ENCODE peak calls at places on chromosome 3, in nine cellular contexts. One of them, this sample, is unnamed.

GRCh38 chr3:177287231-177287630 is 89.9 kb upstream of the TBL1XR1 start:
- DNase-seq in heart right ventricle: no peak
- DNase-seq in tibial nerve: no peak
- DNase-seq in cardiac muscle cell: no peak
- DNase-seq in IMR-90: no peak
- DNase-seq in aorta: no peak
- DNase-seq in Karpas-422: no peak
- DNase-seq in H9: no peak
- DNase-seq in A549: no peak
- DNase-seq in this sample: no peak

GRCh38 chr3:124810970-124811369 is 76.2 kb downstream of the ITGB5 start:
- DNase-seq in tibial nerve: no peak
- DNase-seq in cardiac muscle cell: no peak
- DNase-seq in aorta: no peak
- DNase-seq in heart right ventricle: no peak
- DNase-seq in IMR-90: no peak
- DNase-seq in H9: no peak
- DNase-seq in A549: no peak
- DNase-seq in Karpas-422: no peak
- DNase-seq in this sample: no peak

GRCh38 chr3:124510290-124510689 is 220.0 kb upstream of the UMPS start:
- DNase-seq in tibial nerve: no peak
- DNase-seq in heart right ventricle: no peak
- DNase-seq in Karpas-422: no peak
- DNase-seq in IMR-90: peak; percentile 65
- DNase-seq in H9: no peak
- DNase-seq in cardiac muscle cell: no peak
- DNase-seq in aorta: no peak
- DNase-seq in A549: no peak
- DNase-seq in this sample: no peak

GRCh38 chr3:13537926-13538325 is 11.0 kb upstream of the FBLN2 start:
- DNase-seq in tibial nerve: no peak
- DNase-seq in Karpas-422: no peak
- DNase-seq in cardiac muscle cell: peak; percentile 81
- DNase-seq in H9: no peak
- DNase-seq in aorta: peak; percentile 48
- DNase-seq in IMR-90: peak; percentile 91
- DNase-seq in A549: peak; percentile 72
- DNase-seq in heart right ventricle: no peak
- DNase-seq in this sample: no peak

GRCh38 chr3:80285370-80285769 is 517.6 kb upstream of the ROBO1 start:
- DNase-seq in Karpas-422: no peak
- DNase-seq in tibial nerve: no peak
- DNase-seq in heart right ventricle: no peak
- DNase-seq in aorta: no peak
- DNase-seq in A549: no peak
- DNase-seq in IMR-90: no peak
- DNase-seq in H9: no peak
- DNase-seq in cardiac muscle cell: peak; percentile 5
- DNase-seq in this sample: no peak

GRCh38 chr3:59517448-59517847 is 467.6 kb upstream of the CFAP20DC start:
- DNase-seq in aorta: no peak
- DNase-seq in tibial nerve: no peak
- DNase-seq in H9: no peak
- DNase-seq in A549: no peak
- DNase-seq in heart right ventricle: no peak
- DNase-seq in IMR-90: no peak
- DNase-seq in Karpas-422: no peak
- DNase-seq in cardiac muscle cell: no peak
- DNase-seq in this sample: no peak

GRCh38 chr3:159600291-159600690 is 388.3 kb upstream of the IL12A start:
- DNase-seq in heart right ventricle: no peak
- DNase-seq in A549: no peak
- DNase-seq in Karpas-422: peak; percentile 56
- DNase-seq in tibial nerve: no peak
- DNase-seq in H9: no peak
- DNase-seq in aorta: no peak
- DNase-seq in cardiac muscle cell: no peak
- DNase-seq in IMR-90: no peak
- DNase-seq in this sample: no peak

GRCh38 chr3:77466562-77466961 is 426.7 kb downstream of the ROBO2 start:
- DNase-seq in aorta: no peak
- DNase-seq in Karpas-422: no peak
- DNase-seq in H9: no peak
- DNase-seq in A549: no peak
- DNase-seq in tibial nerve: no peak
- DNase-seq in heart right ventricle: no peak
- DNase-seq in IMR-90: no peak
- DNase-seq in cardiac muscle cell: no peak
- DNase-seq in this sample: no peak

GRCh38 chr3:38137615-38138346 is 680 bp upstream of the MYD88 start:
- DNase-seq in aorta: no peak
- DNase-seq in tibial nerve: no peak
- DNase-seq in Karpas-422: peak; percentile 68
- DNase-seq in A549: no peak
- DNase-seq in cardiac muscle cell: no peak
- DNase-seq in H9: peak; percentile 65
- DNase-seq in IMR-90: no peak
- DNase-seq in heart right ventricle: no peak
- DNase-seq in this sample: peak; percentile 47

GRCh38 chr3:120214161-120214560 is 70.9 kb downstream of the GPR156 start:
- DNase-seq in A549: no peak
- DNase-seq in Karpas-422: no peak
- DNase-seq in H9: no peak
- DNase-seq in IMR-90: no peak
- DNase-seq in cardiac muscle cell: no peak
- DNase-seq in heart right ventricle: no peak
- DNase-seq in aorta: no peak
- DNase-seq in tibial nerve: no peak
- DNase-seq in this sample: peak; percentile 31

GRCh38 chr3:47416041-47416440 is 35.2 kb downstream of the PTPN23 start:
- DNase-seq in cardiac muscle cell: no peak
- DNase-seq in aorta: no peak
- DNase-seq in H9: peak; percentile 89
- DNase-seq in tibial nerve: no peak
- DNase-seq in heart right ventricle: no peak
- DNase-seq in Karpas-422: peak; percentile 69
- DNase-seq in IMR-90: no peak
- DNase-seq in A549: no peak
- DNase-seq in this sample: no peak

GRCh38 chr3:179681492-179682263 is 28.8 kb downstream of the USP13 start:
- DNase-seq in cardiac muscle cell: peak; percentile 50
- DNase-seq in Karpas-422: no peak
- DNase-seq in H9: no peak
- DNase-seq in heart right ventricle: no peak
- DNase-seq in A549: no peak
- DNase-seq in tibial nerve: no peak
- DNase-seq in aorta: no peak
- DNase-seq in IMR-90: peak; percentile 36
- DNase-seq in this sample: peak; percentile 29

GRCh38 chr3:176785207-176785606 is 412.1 kb downstream of the TBL1XR1 start:
- DNase-seq in heart right ventricle: no peak
- DNase-seq in tibial nerve: no peak
- DNase-seq in IMR-90: no peak
- DNase-seq in cardiac muscle cell: no peak
- DNase-seq in H9: no peak
- DNase-seq in aorta: no peak
- DNase-seq in A549: no peak
- DNase-seq in Karpas-422: no peak
- DNase-seq in this sample: no peak

GRCh38 chr3:189941125-189941524 is 179.6 kb downstream of the P3H2 start:
- DNase-seq in IMR-90: no peak
- DNase-seq in Karpas-422: no peak
- DNase-seq in tibial nerve: no peak
- DNase-seq in A549: no peak
- DNase-seq in heart right ventricle: no peak
- DNase-seq in aorta: no peak
- DNase-seq in H9: no peak
- DNase-seq in cardiac muscle cell: no peak
- DNase-seq in this sample: no peak

GRCh38 chr3:141412087-141412935 is 44.0 kb downstream of the ZBTB38 start:
- DNase-seq in Karpas-422: no peak
- DNase-seq in H9: no peak
- DNase-seq in cardiac muscle cell: peak; percentile 80
- DNase-seq in A549: peak; percentile 58
- DNase-seq in tibial nerve: peak; percentile 37
- DNase-seq in IMR-90: peak; percentile 96
- DNase-seq in heart right ventricle: no peak
- DNase-seq in aorta: peak; percentile 70
- DNase-seq in this sample: peak; percentile 67

GRCh38 chr3:1561397-1561796 is 468.6 kb downstream of the CNTN6 start:
- DNase-seq in aorta: no peak
- DNase-seq in A549: no peak
- DNase-seq in IMR-90: no peak
- DNase-seq in H9: no peak
- DNase-seq in tibial nerve: no peak
- DNase-seq in Karpas-422: no peak
- DNase-seq in heart right ventricle: no peak
- DNase-seq in cardiac muscle cell: no peak
- DNase-seq in this sample: no peak

GRCh38 chr3:110568246-110568645 is 503.4 kb upstream of the NECTIN3 start:
- DNase-seq in Karpas-422: no peak
- DNase-seq in cardiac muscle cell: peak; percentile 77
- DNase-seq in heart right ventricle: no peak
- DNase-seq in IMR-90: peak; percentile 94
- DNase-seq in H9: no peak
- DNase-seq in aorta: no peak
- DNase-seq in A549: no peak
- DNase-seq in tibial nerve: no peak
- DNase-seq in this sample: no peak

GRCh38 chr3:40417845-40418543 is 31.0 kb downstream of the ENTPD3 start:
- DNase-seq in Karpas-422: no peak
- DNase-seq in heart right ventricle: no peak
- DNase-seq in IMR-90: no peak
- DNase-seq in A549: no peak
- DNase-seq in aorta: no peak
- DNase-seq in H9: no peak
- DNase-seq in tibial nerve: no peak
- DNase-seq in cardiac muscle cell: no peak
- DNase-seq in this sample: no peak

GRCh38 chr3:51538115-51538458 is 432 bp upstream of the RAD54L2 start:
- DNase-seq in cardiac muscle cell: peak; percentile 14
- DNase-seq in tibial nerve: no peak
- DNase-seq in A549: peak; percentile 17
- DNase-seq in Karpas-422: peak; percentile 65
- DNase-seq in aorta: no peak
- DNase-seq in IMR-90: no peak
- DNase-seq in heart right ventricle: no peak
- DNase-seq in H9: peak; percentile 33
- DNase-seq in this sample: no peak

DNA sequence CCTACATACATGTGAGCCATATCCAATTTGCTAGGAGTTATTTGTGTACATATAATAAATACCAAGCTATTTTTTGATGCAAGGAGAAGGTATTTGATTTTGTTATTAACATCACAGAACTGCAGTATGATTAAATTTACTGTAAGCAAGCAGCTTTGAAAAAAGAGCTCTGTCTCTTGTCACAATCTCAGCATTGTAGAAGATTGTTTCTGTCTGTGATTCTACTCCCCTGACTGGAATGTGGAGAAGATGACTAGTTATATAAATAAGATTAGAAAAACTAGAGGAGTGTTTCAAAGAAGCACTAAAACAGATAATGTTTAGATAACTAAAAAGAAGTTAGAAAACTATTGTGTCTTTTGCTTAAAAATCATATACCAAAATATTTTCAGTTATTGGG is 17.1 kb upstream of the DCBLD2 start:
- DNase-seq in IMR-90: peak; percentile 69
- DNase-seq in A549: no peak
- DNase-seq in aorta: no peak
- DNase-seq in heart right ventricle: no peak
- DNase-seq in Karpas-422: no peak
- DNase-seq in H9: no peak
- DNase-seq in tibial nerve: no peak
- DNase-seq in cardiac muscle cell: no peak
- DNase-seq in this sample: no peak
- H3K4me1 ChIP-seq in IMR-90: peaks cover 11% of the 10 kb centered on the region
- H3K4me1 ChIP-seq in A549: peaks cover 96% of the 10 kb centered on the region
- H3K4me1 ChIP-seq in aorta: no peaks in the 10 kb centered on the region
- H3K4me1 ChIP-seq in heart right ventricle: no peaks in the 10 kb centered on the region
- H3K4me1 ChIP-seq in Karpas-422: no peaks in the 10 kb centered on the region
- H3K4me1 ChIP-seq in H9: no peaks in the 10 kb centered on the region
- H3K4me1 ChIP-seq in tibial nerve: no peaks in the 10 kb centered on the region
- H3K4me1 ChIP-seq in cardiac muscle cell: no peaks in the 10 kb centered on the region
- H3K4me1 ChIP-seq in this sample: peaks cover 3% of the 10 kb centered on the region

GRCh38 chr3:131912255-131912654 is 122.6 kb downstream of the CPNE4 start:
- DNase-seq in IMR-90: no peak
- DNase-seq in Karpas-422: no peak
- DNase-seq in heart right ventricle: no peak
- DNase-seq in cardiac muscle cell: no peak
- DNase-seq in A549: no peak
- DNase-seq in H9: no peak
- DNase-seq in tibial nerve: no peak
- DNase-seq in aorta: no peak
- DNase-seq in this sample: no peak

GRCh38 chr3:131922356-131922755 is 112.5 kb downstream of the CPNE4 start:
- DNase-seq in H9: no peak
- DNase-seq in heart right ventricle: no peak
- DNase-seq in A549: no peak
- DNase-seq in tibial nerve: no peak
- DNase-seq in IMR-90: no peak
- DNase-seq in Karpas-422: no peak
- DNase-seq in aorta: no peak
- DNase-seq in cardiac muscle cell: no peak
- DNase-seq in this sample: no peak

GRCh38 chr3:131914090-131914691 is 120.6 kb downstream of the CPNE4 start:
- DNase-seq in H9: peak; percentile 37
- DNase-seq in A549: no peak
- DNase-seq in tibial nerve: no peak
- DNase-seq in Karpas-422: no peak
- DNase-seq in aorta: no peak
- DNase-seq in cardiac muscle cell: no peak
- DNase-seq in heart right ventricle: no peak
- DNase-seq in IMR-90: no peak
- DNase-seq in this sample: no peak

GRCh38 chr3:131917006-131917405 is 117.8 kb downstream of the CPNE4 start:
- DNase-seq in H9: no peak
- DNase-seq in IMR-90: no peak
- DNase-seq in Karpas-422: no peak
- DNase-seq in A549: no peak
- DNase-seq in heart right ventricle: no peak
- DNase-seq in tibial nerve: no peak
- DNase-seq in cardiac muscle cell: no peak
- DNase-seq in aorta: no peak
- DNase-seq in this sample: no peak
- H3K4me1 ChIP-seq in H9: peaks cover 20% of the 10 kb centered on the region
- H3K4me1 ChIP-seq in IMR-90: no peaks in the 10 kb centered on the region
- H3K4me1 ChIP-seq in Karpas-422: no peaks in the 10 kb centered on the region
- H3K4me1 ChIP-seq in A549: no peaks in the 10 kb centered on the region
- H3K4me1 ChIP-seq in heart right ventricle: no peaks in the 10 kb centered on the region
- H3K4me1 ChIP-seq in tibial nerve: no peaks in the 10 kb centered on the region
- H3K4me1 ChIP-seq in cardiac muscle cell: no peaks in the 10 kb centered on the region
- H3K4me1 ChIP-seq in aorta: no peaks in the 10 kb centered on the region
- H3K4me1 ChIP-seq in this sample: no peaks in the 10 kb centered on the region

GRCh38 chr3:71305246-71306206 is 278.0 kb downstream of the FOXP1 start:
- DNase-seq in A549: no peak
- DNase-seq in tibial nerve: no peak
- DNase-seq in heart right ventricle: peak; percentile 21
- DNase-seq in aorta: no peak
- DNase-seq in IMR-90: peak; percentile 57
- DNase-seq in H9: peak; percentile 88
- DNase-seq in cardiac muscle cell: peak; percentile 45
- DNase-seq in Karpas-422: peak; percentile 87
- DNase-seq in this sample: peak; percentile 22
- H3K4me1 ChIP-seq in A549: peaks cover 5% of the 10 kb centered on the region
- H3K4me1 ChIP-seq in tibial nerve: peaks cover 8% of the 10 kb centered on the region
- H3K4me1 ChIP-seq in heart right ventricle: peaks cover 54% of the 10 kb centered on the region
- H3K4me1 ChIP-seq in aorta: no peaks in the 10 kb centered on the region
- H3K4me1 ChIP-seq in IMR-90: peaks cover 14% of the 10 kb centered on the region
- H3K4me1 ChIP-seq in H9: peaks cover 11% of the 10 kb centered on the region
- H3K4me1 ChIP-seq in cardiac muscle cell: peaks cover 63% of the 10 kb centered on the region
- H3K4me1 ChIP-seq in Karpas-422: peaks cover 80% of the 10 kb centered on the region
- H3K4me1 ChIP-seq in this sample: peaks cover 4% of the 10 kb centered on the region

GRCh38 chr3:143975549-143976152 is 4.0 kb downstream of the DIPK2A start:
- DNase-seq in tibial nerve: no peak
- DNase-seq in Karpas-422: peak; percentile 80
- DNase-seq in IMR-90: peak; percentile 81
- DNase-seq in heart right ventricle: no peak
- DNase-seq in H9: no peak
- DNase-seq in A549: peak; percentile 15
- DNase-seq in cardiac muscle cell: peak; percentile 80
- DNase-seq in aorta: no peak
- DNase-seq in this sample: no peak
- H3K4me1 ChIP-seq in tibial nerve: peaks cover 25% of the 10 kb centered on the region
- H3K4me1 ChIP-seq in Karpas-422: peaks cover 47% of the 10 kb centered on the region
- H3K4me1 ChIP-seq in IMR-90: no peaks in the 10 kb centered on the region
- H3K4me1 ChIP-seq in heart right ventricle: peaks cover 68% of the 10 kb centered on the region
- H3K4me1 ChIP-seq in H9: no peaks in the 10 kb centered on the region
- H3K4me1 ChIP-seq in A549: peaks cover 18% of the 10 kb centered on the region
- H3K4me1 ChIP-seq in cardiac muscle cell: peaks cover 24% of the 10 kb centered on the region
- H3K4me1 ChIP-seq in aorta: no peaks in the 10 kb centered on the region
- H3K4me1 ChIP-seq in this sample: peaks cover 3% of the 10 kb centered on the region